ENCODE peak calls at places on chromosomes 13 and 19, in seven cellular contexts. U, D, O, A, F, H and G are unnamed samples.
A peak's percentile ranks its signal among the peaks of the same experiment; 100 is the strongest.

GRCh38 chr19:39199025-39199424 is 2.3 kb downstream of the NCCRP1 start:
- DNase-seq in A (peak; percentile 3), O (no peak), D (no peak), H (peak; percentile 26), F (no peak), U (no peak), G (peak; percentile 18)

GRCh38 chr19:1082165-1082927 is 12.8 kb downstream of the POLR2E start:
- DNase-seq in H (peak; percentile 18), F (no peak), U (peak; percentile 96), O (peak; percentile 98), A (no peak), D (no peak), G (no peak)

GRCh38 chr13:21526707-21527454 is 67.8 kb upstream of the ZDHHC20 start:
- DNase-seq in H (no peak), D (no peak), A (no peak), U (no peak), F (no peak), O (no peak), G (no peak)

GRCh38 chr19:49880162-49880869 is 2.8 kb downstream of the TBC1D17 start:
- DNase-seq in H (no peak), A (no peak), F (no peak), D (no peak), O (no peak), U (no peak), G (no peak)

GRCh38 chr13:50676602-50677001 is 166.9 kb downstream of the DLEU7 start:
- DNase-seq in D (peak; percentile 63), U (peak; percentile 89), F (no peak), A (peak; percentile 31), H (peak; percentile 90), O (no peak), G (peak; percentile 61)

GRCh38 chr19:12647490-12648071 is 19.0 kb downstream of the MAN2B1 start:
- DNase-seq in D (no peak), A (no peak), O (peak; percentile 79), H (no peak), F (no peak), U (peak; percentile 41), G (no peak)

GRCh38 chr19:44847144-44848035 is 1.3 kb downstream of the NECTIN2 start:
- DNase-seq in U (peak; percentile 76), D (no peak), O (peak; percentile 74), F (no peak), A (no peak), H (peak; percentile 61), G (peak; percentile 92)

GRCh38 chr19:38678891-38679494 is 31.5 kb downstream of the ACTN4 start:
- DNase-seq in D (no peak), H (no peak), A (no peak), O (no peak), U (no peak), F (no peak), G (no peak)

GRCh38 chr19:40521276-40521675 is 54.5 kb downstream of the SPTBN4 start:
- DNase-seq in D (peak; percentile 11), A (no peak), H (no peak), O (no peak), F (no peak), U (no peak), G (peak; percentile 23)

GRCh38 chr13:39804332-39805231 is 149.1 kb downstream of the COG6 start:
- DNase-seq in H (no peak), O (no peak), A (no peak), D (no peak), U (no peak), F (no peak), G (no peak)

GRCh38 chr19:8630796-8631424 is 477 bp downstream of the NFILZ start:
- DNase-seq in F (no peak), U (no peak), H (no peak), A (no peak), O (no peak), D (no peak), G (no peak)

GRCh38 chr13:102726430-102726829 is 31.6 kb upstream of the METTL21C start:
- DNase-seq in D (no peak), H (no peak), A (no peak), O (no peak), U (no peak), F (no peak), G (no peak)